ENCODE peak calls at places on chromosomes 1 and 21, in five cellular contexts. B, T, U, F and Z are unnamed samples.

GRCh38 chr1:205304695-205305070 is 16.9 kb downstream of the NUAK2 start:
- DNase-seq in U (no peak), B (no peak), T (no peak), F (no peak), Z (no peak)

GRCh38 chr1:179867493-179868330 is 9.9 kb downstream of the TOR1AIP2 start:
- DNase-seq in F (no peak), B (peak), U (peak), T (no peak), Z (peak)

GRCh38 chr1:235152235-235152634 is 8.8 kb downstream of the RBM34 start:
- DNase-seq in F (no peak), T (no peak), B (no peak), U (no peak), Z (no peak)

GRCh38 chr1:117820694-117821381 is 108.6 kb downstream of the GDAP2 start:
- DNase-seq in U (no peak), B (no peak), T (no peak), F (no peak), Z (no peak)

GRCh38 chr1:7586031-7586941 is 184.8 kb upstream of the VAMP3 start:
- DNase-seq in U (peak), B (no peak), T (no peak), F (no peak), Z (no peak)

GRCh38 chr21:23887709-23888303 is 1719.5 kb downstream of the MRPL39 start:
- DNase-seq in U (no peak), T (no peak), B (no peak), F (no peak), Z (no peak)

GRCh38 chr21:42705746-42706374 is 52.4 kb downstream of the PDE9A start:
- DNase-seq in T (no peak), U (no peak), F (no peak), B (no peak), Z (no peak)

GRCh38 chr21:41768371-41769042 is 1.7 kb upstream of the RIPK4 start:
- DNase-seq in B (peak), F (no peak), T (no peak), U (peak), Z (no peak)

GRCh38 chr1:27133158-27133557 is 21.8 kb downstream of the SLC9A1 start:
- DNase-seq in B (no peak), F (no peak), T (no peak), U (no peak), Z (no peak)

GRCh38 chr1:66540434-66541032 is 6.6 kb downstream of the SGIP1 start:
- DNase-seq in F (no peak), T (no peak), B (no peak), U (no peak), Z (no peak)

GRCh38 chr1:88399690-88400089 is 284.4 kb upstream of the PKN2 start:
- DNase-seq in T (no peak), B (no peak), F (no peak), U (no peak), Z (no peak)

GRCh38 chr1:119878171-119878570 is 18.1 kb downstream of the ADAM30 start:
- DNase-seq in T (no peak), U (no peak), F (no peak), B (no peak), Z (no peak)

GRCh38 chr1:231319080-231319479 is 18.6 kb downstream of the EXOC8 start:
- DNase-seq in B (no peak), U (no peak), T (no peak), F (no peak), Z (no peak)

GRCh38 chr1:210098376-210098775 is 134.2 kb upstream of the SERTAD4 start:
- DNase-seq in T (no peak), U (no peak), F (no peak), B (no peak), Z (no peak)

GRCh38 chr1:78834201-78834741 is 172.3 kb downstream of the ADGRL4 start:
- DNase-seq in F (no peak), U (no peak), B (no peak), T (no peak), Z (no peak)

GRCh38 chr1:243917177-243917862 is 67.3 kb upstream of the AKT3 start:
- DNase-seq in B (peak), T (peak), U (no peak), F (no peak), Z (peak)

GRCh38 chr1:201172336-201172735 is 18.1 kb upstream of the TMEM9 start:
- DNase-seq in F (no peak), U (no peak), B (peak), T (no peak), Z (no peak)

GRCh38 chr1:60547821-60548220 is 474.3 kb upstream of the C1orf87 start:
- DNase-seq in F (no peak), B (no peak), T (no peak), U (no peak), Z (no peak)

GRCh38 chr1:204152310-204153044 is 633 bp upstream of the ETNK2 start:
- DNase-seq in B (no peak), U (no peak), F (no peak), T (no peak), Z (peak)
- H3K27ac ChIP-seq in B (peak), U (no peak), F (peak), T (peak), Z (peak)

GRCh38 chr1:93679546-93679945 is 2.1 kb downstream of the BCAR3 start:
- DNase-seq in F (no peak), B (no peak), T (no peak), U (no peak), Z (no peak)
- TF ChIP-seq POLR2A in F (no peak), B (no peak), T (no peak), U (no peak), Z (no peak)

GRCh38 chr1:175129644-175129996 is 62.0 kb downstream of the TNN start:
- DNase-seq in B (no peak), U (no peak), T (no peak), F (no peak), Z (no peak)
- H3K27ac ChIP-seq in B (no peak), U (no peak), T (no peak), F (peak), Z (no peak)

DNA sequence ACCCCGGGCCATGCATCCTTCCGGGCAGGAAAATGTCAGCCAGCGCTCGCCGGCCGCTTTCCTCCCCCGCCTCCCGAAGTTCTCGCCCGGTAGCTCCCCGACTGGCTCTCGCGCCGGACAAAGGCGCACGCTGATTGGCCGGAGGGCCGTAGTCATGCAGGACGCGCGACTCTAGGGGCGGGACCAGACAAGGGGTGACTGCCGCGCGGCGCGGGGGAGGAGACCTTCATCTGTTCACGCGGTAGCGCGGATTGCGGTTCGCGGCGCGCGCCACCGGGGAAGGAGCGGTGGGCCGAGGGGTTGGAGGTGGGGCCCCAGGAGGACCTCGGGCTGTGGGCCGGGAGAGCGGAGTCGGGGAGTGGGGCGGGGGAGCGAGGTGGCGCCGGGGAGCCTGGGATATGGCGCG is at the start of gene FLVCR1:
- DNase-seq in F (peak), T (peak), U (peak), B (peak), Z (peak)
- TF ChIP-seq POLR2A in F (no peak), T (peak), U (peak), B (peak), Z (peak)

GRCh38 chr1:168497376-168497952 is 46.3 kb downstream of the XCL2 start:
- DNase-seq in F (no peak), T (no peak), B (no peak), U (no peak), Z (no peak)
- H3K27ac ChIP-seq in F (no peak), T (no peak), B (no peak), U (no peak), Z (peak)

GRCh38 chr1:208065862-208066261 is 154.9 kb upstream of the CD34 start:
- DNase-seq in F (no peak), B (peak), T (no peak), U (no peak), Z (no peak)
- TF ChIP-seq POLR2A in F (no peak), B (no peak), T (no peak), U (no peak), Z (no peak)